ENCODE peak calls at places on chromosomes 7 and 10, in nine cellular contexts. One of them, this sample, is unnamed.

GRCh38 chr7:497346-497745 is 22.3 kb downstream of the PDGFA start:
- DNase-seq in cardiac muscle cell: no peak
- DNase-seq in A549: no peak
- DNase-seq in upper lobe of right lung: peak; percentile 55
- DNase-seq in astrocyte of the spinal cord: no peak
- DNase-seq in SJSA1: no peak
- DNase-seq in CD8-positive, alpha-beta memory T cell: no peak
- DNase-seq in epithelial cell of esophagus: no peak
- DNase-seq in PC-3: no peak
- DNase-seq in this sample: no peak

GRCh38 chr7:779480-779879 is 52.4 kb upstream of the PRKAR1B start:
- DNase-seq in epithelial cell of esophagus: no peak
- DNase-seq in CD8-positive, alpha-beta memory T cell: no peak
- DNase-seq in cardiac muscle cell: no peak
- DNase-seq in SJSA1: no peak
- DNase-seq in astrocyte of the spinal cord: no peak
- DNase-seq in PC-3: no peak
- DNase-seq in A549: no peak
- DNase-seq in upper lobe of right lung: no peak
- DNase-seq in this sample: no peak

GRCh38 chr7:2567663-2568238 is 9.0 kb downstream of the IQCE start:
- DNase-seq in cardiac muscle cell: peak; percentile 55
- DNase-seq in astrocyte of the spinal cord: peak; percentile 45
- DNase-seq in upper lobe of right lung: no peak
- DNase-seq in epithelial cell of esophagus: peak; percentile 34
- DNase-seq in A549: no peak
- DNase-seq in SJSA1: no peak
- DNase-seq in PC-3: no peak
- DNase-seq in CD8-positive, alpha-beta memory T cell: no peak
- DNase-seq in this sample: no peak

GRCh38 chr10:1316806-1317131 is 260.6 kb downstream of the WDR37 start:
- DNase-seq in upper lobe of right lung: no peak
- DNase-seq in cardiac muscle cell: no peak
- DNase-seq in CD8-positive, alpha-beta memory T cell: no peak
- DNase-seq in PC-3: no peak
- DNase-seq in SJSA1: no peak
- DNase-seq in epithelial cell of esophagus: no peak
- DNase-seq in astrocyte of the spinal cord: no peak
- DNase-seq in A549: no peak
- DNase-seq in this sample: no peak

GRCh38 chr7:69982197-69982596 is 383.9 kb downstream of the AUTS2 start:
- DNase-seq in upper lobe of right lung: no peak
- DNase-seq in epithelial cell of esophagus: no peak
- DNase-seq in CD8-positive, alpha-beta memory T cell: no peak
- DNase-seq in cardiac muscle cell: peak; percentile 85
- DNase-seq in astrocyte of the spinal cord: peak; percentile 40
- DNase-seq in A549: no peak
- DNase-seq in SJSA1: no peak
- DNase-seq in PC-3: no peak
- DNase-seq in this sample: peak; percentile 70

GRCh38 chr7:80921130-80921529 is 2.3 kb upstream of the SEMA3C start:
- DNase-seq in CD8-positive, alpha-beta memory T cell: no peak
- DNase-seq in cardiac muscle cell: peak; percentile 45
- DNase-seq in A549: no peak
- DNase-seq in astrocyte of the spinal cord: no peak
- DNase-seq in SJSA1: no peak
- DNase-seq in upper lobe of right lung: no peak
- DNase-seq in epithelial cell of esophagus: peak; percentile 72
- DNase-seq in PC-3: peak; percentile 93
- DNase-seq in this sample: no peak

GRCh38 chr7:113085781-113086390 is 741 bp downstream of the GPR85 start:
- DNase-seq in astrocyte of the spinal cord: peak; percentile 40
- DNase-seq in SJSA1: no peak
- DNase-seq in upper lobe of right lung: no peak
- DNase-seq in epithelial cell of esophagus: peak; percentile 19
- DNase-seq in A549: no peak
- DNase-seq in CD8-positive, alpha-beta memory T cell: no peak
- DNase-seq in cardiac muscle cell: peak; percentile 5
- DNase-seq in PC-3: no peak
- DNase-seq in this sample: no peak

GRCh38 chr10:24882047-24882698 is 70.2 kb downstream of the PRTFDC1 start:
- DNase-seq in astrocyte of the spinal cord: peak; percentile 73
- DNase-seq in SJSA1: no peak
- DNase-seq in upper lobe of right lung: no peak
- DNase-seq in A549: no peak
- DNase-seq in epithelial cell of esophagus: peak; percentile 36
- DNase-seq in CD8-positive, alpha-beta memory T cell: peak; percentile 4
- DNase-seq in cardiac muscle cell: peak; percentile 94
- DNase-seq in PC-3: no peak
- DNase-seq in this sample: no peak

GRCh38 chr7:24724451-24725190 is 32.6 kb downstream of the GSDME start:
- DNase-seq in PC-3: no peak
- DNase-seq in epithelial cell of esophagus: no peak
- DNase-seq in CD8-positive, alpha-beta memory T cell: no peak
- DNase-seq in astrocyte of the spinal cord: no peak
- DNase-seq in SJSA1: no peak
- DNase-seq in upper lobe of right lung: no peak
- DNase-seq in A549: no peak
- DNase-seq in cardiac muscle cell: no peak
- DNase-seq in this sample: no peak

GRCh38 chr7:37062460-37062859 is 338.2 kb upstream of the AOAH start:
- DNase-seq in SJSA1: no peak
- DNase-seq in CD8-positive, alpha-beta memory T cell: no peak
- DNase-seq in upper lobe of right lung: no peak
- DNase-seq in epithelial cell of esophagus: no peak
- DNase-seq in PC-3: no peak
- DNase-seq in A549: no peak
- DNase-seq in cardiac muscle cell: peak; percentile 3
- DNase-seq in astrocyte of the spinal cord: no peak
- DNase-seq in this sample: no peak

GRCh38 chr7:140079121-140079536 is 16.4 kb upstream of the PARP12 start:
- DNase-seq in upper lobe of right lung: no peak
- DNase-seq in cardiac muscle cell: peak; percentile 56
- DNase-seq in epithelial cell of esophagus: peak; percentile 18
- DNase-seq in SJSA1: peak; percentile 20
- DNase-seq in astrocyte of the spinal cord: peak; percentile 77
- DNase-seq in A549: peak; percentile 59
- DNase-seq in PC-3: peak; percentile 64
- DNase-seq in CD8-positive, alpha-beta memory T cell: no peak
- DNase-seq in this sample: peak; percentile 38

GRCh38 chr7:54664235-54665228 is 94.5 kb downstream of the SEC61G start:
- DNase-seq in cardiac muscle cell: peak; percentile 8
- DNase-seq in epithelial cell of esophagus: peak; percentile 74
- DNase-seq in A549: peak; percentile 67
- DNase-seq in PC-3: peak; percentile 69
- DNase-seq in SJSA1: peak; percentile 8
- DNase-seq in upper lobe of right lung: peak; percentile 73
- DNase-seq in astrocyte of the spinal cord: peak; percentile 15
- DNase-seq in CD8-positive, alpha-beta memory T cell: no peak
- DNase-seq in this sample: peak; percentile 54

GRCh38 chr7:107815254-107815882 is 12.3 kb upstream of the SLC26A3 start:
- DNase-seq in epithelial cell of esophagus: peak; percentile 3
- DNase-seq in cardiac muscle cell: no peak
- DNase-seq in astrocyte of the spinal cord: no peak
- DNase-seq in SJSA1: no peak
- DNase-seq in A549: no peak
- DNase-seq in CD8-positive, alpha-beta memory T cell: no peak
- DNase-seq in PC-3: no peak
- DNase-seq in upper lobe of right lung: no peak
- DNase-seq in this sample: peak; percentile 19

GRCh38 chr10:121595806-121596667 is 2.2 kb downstream of the FGFR2 start:
- DNase-seq in astrocyte of the spinal cord: no peak
- DNase-seq in A549: no peak
- DNase-seq in CD8-positive, alpha-beta memory T cell: no peak
- DNase-seq in cardiac muscle cell: no peak
- DNase-seq in PC-3: no peak
- DNase-seq in epithelial cell of esophagus: no peak
- DNase-seq in SJSA1: no peak
- DNase-seq in upper lobe of right lung: no peak
- DNase-seq in this sample: peak; percentile 89

GRCh38 chr7:47291461-47292051 is 290.4 kb downstream of the TNS3 start:
- DNase-seq in astrocyte of the spinal cord: peak; percentile 93
- DNase-seq in A549: peak; percentile 43
- DNase-seq in epithelial cell of esophagus: peak; percentile 95
- DNase-seq in SJSA1: peak; percentile 77
- DNase-seq in PC-3: peak; percentile 92
- DNase-seq in CD8-positive, alpha-beta memory T cell: no peak
- DNase-seq in upper lobe of right lung: no peak
- DNase-seq in cardiac muscle cell: peak; percentile 69
- DNase-seq in this sample: no peak

GRCh38 chr10:12703813-12704212 is 297.7 kb downstream of the CCDC3 start:
- DNase-seq in epithelial cell of esophagus: peak; percentile 83
- DNase-seq in A549: no peak
- DNase-seq in astrocyte of the spinal cord: peak; percentile 83
- DNase-seq in upper lobe of right lung: no peak
- DNase-seq in cardiac muscle cell: peak; percentile 71
- DNase-seq in SJSA1: peak; percentile 51
- DNase-seq in PC-3: peak; percentile 81
- DNase-seq in CD8-positive, alpha-beta memory T cell: no peak
- DNase-seq in this sample: no peak

GRCh38 chr10:86480571-86480970 is 41.0 kb downstream of the WAPL start:
- DNase-seq in CD8-positive, alpha-beta memory T cell: no peak
- DNase-seq in cardiac muscle cell: no peak
- DNase-seq in SJSA1: no peak
- DNase-seq in astrocyte of the spinal cord: no peak
- DNase-seq in upper lobe of right lung: no peak
- DNase-seq in epithelial cell of esophagus: peak; percentile 42
- DNase-seq in PC-3: no peak
- DNase-seq in A549: no peak
- DNase-seq in this sample: no peak

GRCh38 chr10:22605168-22605567 is 109.2 kb downstream of the PIP4K2A start:
- DNase-seq in upper lobe of right lung: no peak
- DNase-seq in PC-3: no peak
- DNase-seq in astrocyte of the spinal cord: peak; percentile 62
- DNase-seq in epithelial cell of esophagus: peak; percentile 89
- DNase-seq in CD8-positive, alpha-beta memory T cell: no peak
- DNase-seq in cardiac muscle cell: peak; percentile 88
- DNase-seq in A549: no peak
- DNase-seq in SJSA1: no peak
- DNase-seq in this sample: no peak

DNA sequence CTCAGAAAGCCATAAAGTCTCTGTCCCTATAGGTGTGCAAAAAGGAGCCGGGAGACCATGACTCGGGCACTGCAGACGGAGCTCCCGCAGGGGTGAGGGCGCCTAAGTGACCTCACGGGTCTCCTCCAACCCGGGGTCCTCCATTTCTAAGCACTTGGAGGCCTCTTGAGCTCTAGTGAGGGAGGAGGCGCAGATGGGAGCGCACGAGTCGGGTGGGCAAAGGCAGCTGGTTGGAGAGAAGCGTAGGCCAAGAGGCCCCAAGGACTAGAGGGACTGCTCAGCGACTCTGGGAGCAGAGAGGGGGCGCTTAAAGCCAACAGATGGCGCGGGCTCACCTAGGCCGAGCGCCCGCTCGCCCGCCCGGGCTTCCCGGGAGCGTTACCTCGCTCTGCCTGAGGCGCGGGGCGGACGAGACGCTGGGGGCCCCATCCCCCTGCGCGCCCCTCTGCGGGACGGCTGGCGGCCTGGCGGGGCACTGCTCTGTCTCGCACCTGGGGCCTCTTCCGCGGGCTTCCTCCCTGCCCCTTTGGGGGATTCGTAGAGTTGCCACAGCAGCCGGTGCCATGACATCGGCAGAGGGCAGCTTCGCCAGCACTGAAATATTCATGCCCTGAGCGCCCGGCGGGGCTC is 521 bp upstream of the CDH23 start:
- DNase-seq in A549: peak; percentile 75
- DNase-seq in PC-3: no peak
- DNase-seq in astrocyte of the spinal cord: peak; percentile 11
- DNase-seq in upper lobe of right lung: peak; percentile 68
- DNase-seq in SJSA1: peak; percentile 42
- DNase-seq in CD8-positive, alpha-beta memory T cell: no peak
- DNase-seq in cardiac muscle cell: peak; percentile 35
- DNase-seq in epithelial cell of esophagus: peak; percentile 42
- DNase-seq in this sample: peak; percentile 51
- H3K4me3 ChIP-seq in A549: peak overlapping the region; percentile 58
- H3K4me3 ChIP-seq in PC-3: no peak overlapping the region
- H3K4me3 ChIP-seq in astrocyte of the spinal cord: no peak overlapping the region
- H3K4me3 ChIP-seq in upper lobe of right lung: peak overlapping the region; percentile 50
- H3K4me3 ChIP-seq in SJSA1: peak overlapping the region; percentile 17
- H3K4me3 ChIP-seq in CD8-positive, alpha-beta memory T cell: no peak overlapping the region
- H3K4me3 ChIP-seq in cardiac muscle cell: peak overlapping the region; percentile 44
- H3K4me3 ChIP-seq in epithelial cell of esophagus: no peak overlapping the region
- H3K4me3 ChIP-seq in this sample: peak overlapping the region; percentile 32

DNA sequence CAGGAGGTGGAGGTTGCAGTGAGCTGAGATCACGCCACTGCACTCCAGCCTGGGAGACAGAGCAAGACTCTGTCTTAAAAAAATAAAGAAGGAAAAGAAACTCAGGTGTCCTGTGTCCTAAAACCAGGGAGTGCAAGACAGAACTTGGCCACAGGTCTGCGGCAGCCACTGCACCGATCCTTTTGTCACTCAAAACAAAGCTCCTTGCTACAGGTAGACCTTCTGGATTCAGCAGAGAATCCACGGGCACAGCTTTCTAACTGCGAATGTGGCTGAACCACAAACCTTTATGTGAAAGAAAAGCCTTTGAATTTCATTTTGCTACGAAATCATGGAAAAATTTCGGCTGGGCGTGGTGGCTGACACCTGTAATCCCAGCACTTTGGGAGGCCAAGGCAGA is 634.9 kb downstream of the CALN1 start:
- DNase-seq in epithelial cell of esophagus: no peak
- DNase-seq in A549: no peak
- DNase-seq in PC-3: no peak
- DNase-seq in cardiac muscle cell: no peak
- DNase-seq in upper lobe of right lung: no peak
- DNase-seq in SJSA1: no peak
- DNase-seq in astrocyte of the spinal cord: no peak
- DNase-seq in CD8-positive, alpha-beta memory T cell: no peak
- DNase-seq in this sample: no peak
- H3K4me3 ChIP-seq in epithelial cell of esophagus: no peak overlapping the region
- H3K4me3 ChIP-seq in A549: no peak overlapping the region
- H3K4me3 ChIP-seq in PC-3: no peak overlapping the region
- H3K4me3 ChIP-seq in cardiac muscle cell: no peak overlapping the region
- H3K4me3 ChIP-seq in upper lobe of right lung: no peak overlapping the region
- H3K4me3 ChIP-seq in SJSA1: no peak overlapping the region
- H3K4me3 ChIP-seq in astrocyte of the spinal cord: no peak overlapping the region
- H3K4me3 ChIP-seq in CD8-positive, alpha-beta memory T cell: no peak overlapping the region
- H3K4me3 ChIP-seq in this sample: no peak overlapping the region

DNA sequence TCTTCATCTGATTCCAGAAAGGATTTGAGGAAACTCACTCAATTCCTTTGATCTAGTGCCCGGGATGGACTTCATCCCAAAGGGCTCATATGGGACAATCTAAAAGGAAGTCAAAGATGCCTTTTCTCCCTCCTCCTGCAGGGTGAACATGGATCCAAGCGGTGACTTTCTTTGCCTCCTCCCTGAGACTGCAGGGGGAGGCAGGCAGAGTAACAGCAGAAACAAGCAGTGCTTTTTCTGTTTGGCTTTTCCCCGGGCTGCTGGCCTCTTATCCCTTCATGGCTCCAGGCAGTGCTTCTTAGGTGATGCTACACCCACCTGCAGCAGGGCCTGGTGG is 10.0 kb upstream of the DNMBP start:
- DNase-seq in CD8-positive, alpha-beta memory T cell: no peak
- DNase-seq in A549: peak; percentile 83
- DNase-seq in SJSA1: no peak
- DNase-seq in upper lobe of right lung: no peak
- DNase-seq in astrocyte of the spinal cord: no peak
- DNase-seq in PC-3: peak; percentile 46
- DNase-seq in cardiac muscle cell: no peak
- DNase-seq in epithelial cell of esophagus: no peak
- DNase-seq in this sample: no peak
- H3K4me3 ChIP-seq in CD8-positive, alpha-beta memory T cell: no peak overlapping the region
- H3K4me3 ChIP-seq in A549: peak overlapping the region; percentile 14
- H3K4me3 ChIP-seq in SJSA1: no peak overlapping the region
- H3K4me3 ChIP-seq in upper lobe of right lung: no peak overlapping the region
- H3K4me3 ChIP-seq in astrocyte of the spinal cord: no peak overlapping the region
- H3K4me3 ChIP-seq in PC-3: peak overlapping the region; percentile 10
- H3K4me3 ChIP-seq in cardiac muscle cell: no peak overlapping the region
- H3K4me3 ChIP-seq in epithelial cell of esophagus: no peak overlapping the region
- H3K4me3 ChIP-seq in this sample: no peak overlapping the region

GRCh38 chr10:3935141-3935540 is 150.1 kb upstream of the KLF6 start:
- DNase-seq in astrocyte of the spinal cord: peak; percentile 93
- DNase-seq in upper lobe of right lung: no peak
- DNase-seq in CD8-positive, alpha-beta memory T cell: peak; percentile 16
- DNase-seq in PC-3: no peak
- DNase-seq in cardiac muscle cell: peak; percentile 86
- DNase-seq in SJSA1: peak; percentile 65
- DNase-seq in A549: no peak
- DNase-seq in epithelial cell of esophagus: peak; percentile 56
- DNase-seq in this sample: no peak
- H3K4me3 ChIP-seq in astrocyte of the spinal cord: peak overlapping the region; percentile 19
- H3K4me3 ChIP-seq in upper lobe of right lung: peak overlapping the region; percentile 14
- H3K4me3 ChIP-seq in CD8-positive, alpha-beta memory T cell: peak overlapping the region; percentile 36
- H3K4me3 ChIP-seq in PC-3: no peak overlapping the region
- H3K4me3 ChIP-seq in cardiac muscle cell: no peak overlapping the region
- H3K4me3 ChIP-seq in SJSA1: peak overlapping the region; percentile 21
- H3K4me3 ChIP-seq in A549: no peak overlapping the region
- H3K4me3 ChIP-seq in epithelial cell of esophagus: peak overlapping the region; percentile 21
- H3K4me3 ChIP-seq in this sample: no peak overlapping the region

This sample was measured in HAP-1.